ENCODE peak calls at places on chromosomes 2 and 18, in four cellular contexts. F is upper lobe of right lung, E is HFF-Myc, M is astrocyte of the spinal cord. N is an unnamed sample.

GRCh38 chr2:146853741-146854444 is 990.9 kb upstream of the ACVR2A start:
- DNase-seq in F (no peak), M (peak; percentile 48), E (no peak), N (no peak)

GRCh38 chr2:148932536-148932935 is 57.5 kb downstream of the KIF5C start:
- DNase-seq in M (no peak), F (no peak), E (no peak), N (no peak)

GRCh38 chr2:36780231-36780808 is 83.8 kb downstream of the VIT start:
- DNase-seq in F (no peak), E (peak; percentile 44), M (peak; percentile 74), N (peak; percentile 35)

GRCh38 chr18:67402543-67402942 is 114.0 kb downstream of the DSEL start:
- DNase-seq in F (no peak), E (no peak), M (peak; percentile 82), N (peak; percentile 38)

GRCh38 chr2:173298536-173299097 is 56.1 kb upstream of the CDCA7 start:
- DNase-seq in F (no peak), M (no peak), E (no peak), N (no peak)

GRCh38 chr2:122070241-122070731 is 314.8 kb downstream of the TSN start:
- DNase-seq in E (no peak), F (no peak), M (peak; percentile 2), N (no peak)

GRCh38 chr2:20326163-20326780 is 24.4 kb downstream of the PUM2 start:
- DNase-seq in E (peak; percentile 27), M (peak; percentile 58), F (no peak), N (peak; percentile 5)

GRCh38 chr2:219388127-219388844 is 574 bp upstream of the DNPEP start:
- DNase-seq in F (peak; percentile 99), E (peak; percentile 70), M (peak; percentile 97), N (peak; percentile 82)

GRCh38 chr2:219060821-219061791 is at the start of gene IHH:
- DNase-seq in M (no peak), F (peak; percentile 77), E (no peak), N (no peak)

GRCh38 chr2:85584354-85584856 is at the start of gene VAMP5:
- DNase-seq in M (no peak), F (no peak), E (no peak), N (no peak)

GRCh38 chr2:57733959-57734358 is 312.6 kb upstream of the VRK2 start:
- DNase-seq in E (no peak), F (no peak), M (no peak), N (no peak)

GRCh38 chr18:54296017-54296416 is 26.7 kb downstream of the POLI start:
- DNase-seq in F (no peak), E (no peak), M (peak; percentile 51), N (no peak)

GRCh38 chr18:12391487-12392136 is 14.6 kb upstream of the AFG3L2 start:
- DNase-seq in E (no peak), F (peak; percentile 59), M (peak; percentile 65), N (no peak)

GRCh38 chr2:152445791-152446201 is 110.8 kb downstream of the FMNL2 start:
- DNase-seq in E (peak; percentile 52), F (no peak), M (peak; percentile 90), N (peak; percentile 76)

GRCh38 chr18:8051388-8051787 is 484.3 kb downstream of the PTPRM start:
- DNase-seq in E (no peak), F (no peak), M (peak; percentile 41), N (no peak)

GRCh38 chr2:44778671-44779476 is 162.6 kb upstream of the SIX3 start:
- DNase-seq in M (no peak), E (no peak), F (no peak), N (no peak)

DNA sequence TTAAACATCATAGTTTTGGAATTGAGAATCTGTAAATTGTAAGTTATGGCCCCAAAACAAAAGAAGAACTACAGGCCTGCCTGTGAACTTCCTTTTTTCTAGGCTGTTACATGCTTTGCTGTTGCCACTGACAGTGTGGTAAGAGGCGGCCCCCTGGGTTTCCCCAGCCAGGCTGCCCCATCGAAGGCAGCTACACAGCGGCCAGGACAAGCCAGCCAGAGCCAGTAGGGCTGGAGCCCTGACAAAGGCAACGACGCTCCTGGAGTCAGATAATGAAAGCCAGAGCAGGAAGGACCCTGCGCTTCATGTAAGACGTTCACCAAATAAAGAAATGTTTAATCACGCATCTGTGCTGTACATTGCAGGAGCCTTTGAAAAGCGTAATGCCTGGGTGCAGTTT is 55.0 kb downstream of the ANKRD44 start:
- DNase-seq in M (peak; percentile 63), E (no peak), F (peak; percentile 83), N (no peak)
- H3K4me3 ChIP-seq in M (no peak overlapping the region), E (no peak overlapping the region), F (no peak overlapping the region), N (no peak overlapping the region)

DNA sequence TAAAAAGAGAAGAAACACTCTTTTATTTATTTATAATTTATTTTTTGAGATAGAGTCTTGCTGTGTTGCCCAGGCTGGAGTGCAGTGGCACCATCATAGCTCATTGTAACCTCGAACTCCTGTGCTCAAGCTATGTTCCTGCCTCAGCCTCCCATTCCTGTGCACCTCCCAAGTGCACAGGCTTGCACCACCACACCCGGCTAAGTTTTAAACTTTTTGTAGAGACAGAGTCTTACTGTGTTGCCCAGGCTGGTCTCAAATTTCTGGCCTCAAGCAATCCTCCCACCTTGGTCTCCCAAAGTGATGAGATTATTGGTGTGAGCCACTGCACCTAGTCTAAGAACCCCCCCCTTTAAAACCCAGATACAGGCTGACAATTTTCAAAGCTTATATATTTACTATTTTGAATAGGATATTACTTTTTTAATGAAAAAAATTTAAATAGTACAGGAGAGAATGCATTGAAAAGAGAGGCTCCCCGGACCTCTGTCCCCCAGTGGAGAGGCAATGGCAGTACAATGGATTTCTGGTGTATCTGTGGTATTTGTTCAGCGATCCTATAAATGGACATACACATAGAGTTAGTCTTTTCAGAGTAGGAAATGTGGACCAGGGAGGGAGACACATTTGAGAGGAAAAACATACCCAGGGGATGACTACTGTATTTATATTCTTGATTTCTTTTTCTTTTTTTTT is 48.1 kb upstream of the CNOT11 start:
- DNase-seq in M (peak; percentile 13), F (no peak), E (no peak), N (no peak)
- TF ChIP-seq CTCF in M (peak; percentile 38), F (peak; percentile 8), E (no peak), N (peak; percentile 38)

DNA sequence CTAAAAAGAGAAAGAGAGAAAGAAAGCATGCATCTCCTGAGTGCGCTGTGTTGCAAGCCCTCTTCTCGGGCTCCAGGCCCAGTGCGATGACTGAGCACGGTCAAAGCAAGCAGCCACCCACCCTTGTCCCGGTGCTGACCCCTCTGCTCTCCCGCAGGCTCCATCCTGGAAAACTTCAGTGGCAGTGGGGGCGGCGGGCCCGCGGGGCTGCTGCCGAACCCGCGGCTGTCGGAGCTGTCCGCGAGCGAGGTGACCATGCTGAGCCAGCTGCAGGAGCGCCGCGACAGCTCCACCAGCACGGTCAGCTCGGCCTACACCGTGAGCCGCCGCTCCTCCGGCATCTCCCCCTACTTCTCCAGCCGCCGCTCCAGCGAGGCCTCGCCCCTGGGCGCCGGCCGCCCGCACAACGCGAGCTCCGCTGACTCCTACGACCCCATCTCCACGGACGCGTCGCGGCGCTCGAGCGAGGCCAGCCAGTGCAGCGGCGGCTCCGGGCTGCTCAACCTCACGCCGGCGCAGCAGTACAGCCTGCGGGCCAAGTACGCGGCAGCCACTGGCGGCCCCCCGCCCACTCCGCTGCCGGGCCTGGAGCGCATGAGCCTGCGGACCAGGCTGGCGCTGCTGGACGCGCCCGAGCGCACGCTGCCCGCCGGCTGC is 252.5 kb downstream of the GLI2 start:
- DNase-seq in M (no peak), F (no peak), E (no peak), N (no peak)
- H3K4me3 ChIP-seq in M (no peak overlapping the region), F (no peak overlapping the region), E (no peak overlapping the region), N (no peak overlapping the region)

GRCh38 chr2:192148241-192148619 is 46.5 kb downstream of the TMEFF2 start:
- DNase-seq in F (no peak), M (no peak), E (no peak), N (no peak)
- TF ChIP-seq CTCF in F (no peak), M (no peak), E (no peak), N (no peak)

DNA sequence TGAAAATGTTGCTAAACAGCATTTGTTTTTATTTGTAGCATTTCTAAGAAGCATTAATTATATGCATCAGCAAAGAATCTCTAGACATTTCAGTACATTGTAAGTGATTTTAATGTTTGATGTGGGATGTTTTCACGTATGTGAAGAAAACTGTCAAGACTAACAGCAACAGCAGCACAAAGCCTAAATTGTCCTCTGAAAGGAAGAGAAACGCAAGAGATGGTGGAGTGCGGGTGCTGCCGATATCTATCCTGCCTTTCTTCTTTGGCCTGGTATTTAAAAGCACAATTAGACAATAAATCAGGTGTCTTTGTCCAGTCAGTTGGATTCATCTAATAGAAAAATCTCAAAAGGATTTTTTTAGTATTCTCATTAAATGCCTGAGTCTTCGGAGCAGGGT is 3.1 kb downstream of the TWIST2 start:
- DNase-seq in F (no peak), E (no peak), M (no peak), N (no peak)
- H3K4me3 ChIP-seq in F (no peak overlapping the region), E (peak overlapping the region; percentile 93), M (no peak overlapping the region), N (peak overlapping the region; percentile 94)

GRCh38 chr18:57649536-57650495 is 28.2 kb upstream of the NARS1 start:
- DNase-seq in M (peak; percentile 51), E (no peak), F (no peak), N (peak; percentile 53)
- TF ChIP-seq CTCF in M (no peak), E (no peak), F (no peak), N (no peak)

DNA sequence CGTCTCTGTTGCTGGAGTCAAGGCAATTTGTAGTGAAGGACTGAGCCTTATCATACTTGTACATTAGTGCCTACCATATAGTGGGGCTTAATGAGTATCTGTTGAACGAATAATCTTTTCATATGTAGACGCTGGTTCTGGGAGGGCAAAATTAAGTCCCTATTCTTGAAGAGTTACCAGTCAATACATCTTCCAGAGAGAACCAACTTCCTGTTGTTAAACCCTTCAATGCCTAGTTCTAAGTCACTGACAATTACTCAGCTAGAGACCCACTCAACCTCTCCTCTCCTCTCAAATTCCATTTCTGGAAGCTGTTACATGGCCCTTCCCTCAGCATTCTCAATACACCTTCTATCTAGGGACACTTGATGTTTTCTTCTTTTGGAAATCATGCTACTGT is 1.1 kb upstream of the MOB4 start:
- DNase-seq in F (no peak), M (no peak), E (no peak), N (no peak)
- H3K4me3 ChIP-seq in F (peak overlapping the region; percentile 85), M (no peak overlapping the region), E (peak overlapping the region; percentile 69), N (no peak overlapping the region)

GRCh38 chr18:23689616-23690504 is 607 bp downstream of the LAMA3 start:
- DNase-seq in M (no peak), E (no peak), F (peak; percentile 74), N (no peak)
- TF ChIP-seq CTCF in M (no peak), E (no peak), F (no peak), N (no peak)

N was measured in AG09309.